ENCODE peak calls at places on chromosomes 2 and 18, in nine cellular contexts. One of them, this sample, is unnamed.
A peak's percentile ranks its signal among the peaks of the same experiment; 100 is the strongest.

GRCh38 chr18:45619062-45619825 is 4.0 kb downstream of the SLC14A2 start:
- DNase-seq in colonic mucosa: peak; percentile 27
- DNase-seq in tibial nerve: peak; percentile 30
- DNase-seq in upper lobe of right lung: no peak
- DNase-seq in lower lobe of right lung: no peak
- DNase-seq in body of pancreas: no peak
- DNase-seq in pancreas: no peak
- DNase-seq in endodermal cell: no peak
- DNase-seq in right lobe of liver: no peak
- DNase-seq in this sample: no peak

GRCh38 chr18:35856178-35856577 is 116.3 kb upstream of the RMP24 start:
- DNase-seq in colonic mucosa: no peak
- DNase-seq in tibial nerve: no peak
- DNase-seq in upper lobe of right lung: no peak
- DNase-seq in lower lobe of right lung: no peak
- DNase-seq in body of pancreas: no peak
- DNase-seq in pancreas: no peak
- DNase-seq in endodermal cell: peak; percentile 11
- DNase-seq in right lobe of liver: no peak
- DNase-seq in this sample: no peak

GRCh38 chr2:186304064-186304463 is 182.0 kb upstream of the ZC3H15 start:
- DNase-seq in colonic mucosa: no peak
- DNase-seq in tibial nerve: no peak
- DNase-seq in upper lobe of right lung: no peak
- DNase-seq in lower lobe of right lung: no peak
- DNase-seq in body of pancreas: no peak
- DNase-seq in pancreas: no peak
- DNase-seq in endodermal cell: no peak
- DNase-seq in right lobe of liver: no peak
- DNase-seq in this sample: no peak

GRCh38 chr18:54950221-54950620 is 9.0 kb downstream of the CCDC68 start:
- DNase-seq in colonic mucosa: no peak
- DNase-seq in tibial nerve: no peak
- DNase-seq in upper lobe of right lung: no peak
- DNase-seq in lower lobe of right lung: no peak
- DNase-seq in body of pancreas: peak; percentile 64
- DNase-seq in pancreas: peak; percentile 48
- DNase-seq in endodermal cell: no peak
- DNase-seq in right lobe of liver: no peak
- DNase-seq in this sample: no peak

GRCh38 chr2:100200985-100201384 is 58.6 kb upstream of the AFF3 start:
- DNase-seq in colonic mucosa: no peak
- DNase-seq in tibial nerve: no peak
- DNase-seq in upper lobe of right lung: no peak
- DNase-seq in lower lobe of right lung: no peak
- DNase-seq in body of pancreas: no peak
- DNase-seq in pancreas: no peak
- DNase-seq in endodermal cell: no peak
- DNase-seq in right lobe of liver: no peak
- DNase-seq in this sample: no peak

GRCh38 chr18:68466714-68467113 is 248.2 kb downstream of the TMX3 start:
- DNase-seq in colonic mucosa: no peak
- DNase-seq in tibial nerve: no peak
- DNase-seq in upper lobe of right lung: no peak
- DNase-seq in lower lobe of right lung: no peak
- DNase-seq in body of pancreas: no peak
- DNase-seq in pancreas: no peak
- DNase-seq in endodermal cell: no peak
- DNase-seq in right lobe of liver: no peak
- DNase-seq in this sample: no peak

GRCh38 chr2:132387126-132387525 is 29.5 kb upstream of the GPR39 start:
- DNase-seq in colonic mucosa: no peak
- DNase-seq in tibial nerve: no peak
- DNase-seq in upper lobe of right lung: no peak
- DNase-seq in lower lobe of right lung: no peak
- DNase-seq in body of pancreas: no peak
- DNase-seq in pancreas: no peak
- DNase-seq in endodermal cell: no peak
- DNase-seq in right lobe of liver: no peak
- DNase-seq in this sample: no peak

GRCh38 chr18:43692291-43692690 is 415.0 kb upstream of the SYT4 start:
- DNase-seq in colonic mucosa: no peak
- DNase-seq in tibial nerve: no peak
- DNase-seq in upper lobe of right lung: no peak
- DNase-seq in lower lobe of right lung: no peak
- DNase-seq in body of pancreas: no peak
- DNase-seq in pancreas: no peak
- DNase-seq in endodermal cell: no peak
- DNase-seq in right lobe of liver: no peak
- DNase-seq in this sample: no peak

GRCh38 chr2:164314148-164314547 is 307.1 kb downstream of the GRB14 start:
- DNase-seq in colonic mucosa: no peak
- DNase-seq in tibial nerve: no peak
- DNase-seq in upper lobe of right lung: no peak
- DNase-seq in lower lobe of right lung: no peak
- DNase-seq in body of pancreas: peak; percentile 11
- DNase-seq in pancreas: no peak
- DNase-seq in endodermal cell: no peak
- DNase-seq in right lobe of liver: no peak
- DNase-seq in this sample: no peak

GRCh38 chr18:3758531-3758930 is 308.6 kb downstream of the TGIF1 start:
- DNase-seq in colonic mucosa: no peak
- DNase-seq in tibial nerve: no peak
- DNase-seq in upper lobe of right lung: no peak
- DNase-seq in lower lobe of right lung: no peak
- DNase-seq in body of pancreas: no peak
- DNase-seq in pancreas: no peak
- DNase-seq in endodermal cell: no peak
- DNase-seq in right lobe of liver: no peak
- DNase-seq in this sample: no peak

GRCh38 chr2:112493048-112493447 is 11.1 kb downstream of the TTL start:
- DNase-seq in colonic mucosa: no peak
- DNase-seq in tibial nerve: no peak
- DNase-seq in upper lobe of right lung: no peak
- DNase-seq in lower lobe of right lung: no peak
- DNase-seq in body of pancreas: no peak
- DNase-seq in pancreas: no peak
- DNase-seq in endodermal cell: no peak
- DNase-seq in right lobe of liver: no peak
- DNase-seq in this sample: no peak

GRCh38 chr2:150994041-150994440 is 267.6 kb downstream of the RBM43 start:
- DNase-seq in colonic mucosa: no peak
- DNase-seq in tibial nerve: no peak
- DNase-seq in upper lobe of right lung: no peak
- DNase-seq in lower lobe of right lung: no peak
- DNase-seq in body of pancreas: no peak
- DNase-seq in pancreas: no peak
- DNase-seq in endodermal cell: no peak
- DNase-seq in right lobe of liver: no peak
- DNase-seq in this sample: no peak

GRCh38 chr18:46939998-46940571 is 22.7 kb downstream of the KATNAL2 start:
- DNase-seq in colonic mucosa: no peak
- DNase-seq in tibial nerve: no peak
- DNase-seq in upper lobe of right lung: no peak
- DNase-seq in lower lobe of right lung: no peak
- DNase-seq in body of pancreas: no peak
- DNase-seq in pancreas: no peak
- DNase-seq in endodermal cell: no peak
- DNase-seq in right lobe of liver: no peak
- DNase-seq in this sample: no peak

GRCh38 chr18:3455938-3456685 is 6.1 kb downstream of the TGIF1 start:
- DNase-seq in colonic mucosa: peak; percentile 57
- DNase-seq in tibial nerve: no peak
- DNase-seq in upper lobe of right lung: no peak
- DNase-seq in lower lobe of right lung: no peak
- DNase-seq in body of pancreas: no peak
- DNase-seq in pancreas: no peak
- DNase-seq in endodermal cell: no peak
- DNase-seq in right lobe of liver: no peak
- DNase-seq in this sample: no peak

GRCh38 chr2:159035790-159036411 is 67.5 kb downstream of the TANC1 start:
- DNase-seq in colonic mucosa: peak; percentile 65
- DNase-seq in tibial nerve: no peak
- DNase-seq in upper lobe of right lung: no peak
- DNase-seq in lower lobe of right lung: no peak
- DNase-seq in body of pancreas: peak; percentile 26
- DNase-seq in pancreas: peak; percentile 23
- DNase-seq in endodermal cell: peak; percentile 90
- DNase-seq in right lobe of liver: no peak
- DNase-seq in this sample: peak; percentile 7

GRCh38 chr18:55321268-55322175 is 266.5 kb downstream of the TCF4 start:
- DNase-seq in colonic mucosa: peak; percentile 81
- DNase-seq in tibial nerve: peak; percentile 77
- DNase-seq in upper lobe of right lung: peak; percentile 92
- DNase-seq in lower lobe of right lung: peak; percentile 91
- DNase-seq in body of pancreas: peak; percentile 77
- DNase-seq in pancreas: peak; percentile 86
- DNase-seq in endodermal cell: peak; percentile 94
- DNase-seq in right lobe of liver: peak; percentile 84
- DNase-seq in this sample: peak; percentile 90

GRCh38 chr2:11891591-11891990 is 145.2 kb downstream of the LPIN1 start:
- DNase-seq in colonic mucosa: no peak
- DNase-seq in tibial nerve: no peak
- DNase-seq in upper lobe of right lung: no peak
- DNase-seq in lower lobe of right lung: no peak
- DNase-seq in body of pancreas: no peak
- DNase-seq in pancreas: no peak
- DNase-seq in endodermal cell: no peak
- DNase-seq in right lobe of liver: no peak
- DNase-seq in this sample: no peak

GRCh38 chr2:14530506-14530905 is 102.0 kb upstream of the LRATD1 start:
- DNase-seq in colonic mucosa: no peak
- DNase-seq in tibial nerve: no peak
- DNase-seq in upper lobe of right lung: no peak
- DNase-seq in lower lobe of right lung: no peak
- DNase-seq in body of pancreas: no peak
- DNase-seq in pancreas: no peak
- DNase-seq in endodermal cell: no peak
- DNase-seq in right lobe of liver: no peak
- DNase-seq in this sample: no peak

GRCh38 chr2:144914622-144915230 is 394.8 kb upstream of the ZEB2 start:
- DNase-seq in colonic mucosa: no peak
- DNase-seq in tibial nerve: no peak
- DNase-seq in upper lobe of right lung: no peak
- DNase-seq in lower lobe of right lung: no peak
- DNase-seq in body of pancreas: no peak
- DNase-seq in pancreas: no peak
- DNase-seq in endodermal cell: no peak
- DNase-seq in right lobe of liver: no peak
- DNase-seq in this sample: no peak

GRCh38 chr2:216492951-216493685 is 5.5 kb upstream of the RPL37A start:
- DNase-seq in colonic mucosa: no peak
- DNase-seq in tibial nerve: no peak
- DNase-seq in upper lobe of right lung: no peak
- DNase-seq in lower lobe of right lung: no peak
- DNase-seq in body of pancreas: no peak
- DNase-seq in pancreas: no peak
- DNase-seq in endodermal cell: no peak
- DNase-seq in right lobe of liver: no peak
- DNase-seq in this sample: no peak

GRCh38 chr2:233385489-233386044 is 31.3 kb downstream of the DGKD start:
- DNase-seq in colonic mucosa: no peak
- DNase-seq in tibial nerve: no peak
- DNase-seq in upper lobe of right lung: no peak
- DNase-seq in lower lobe of right lung: no peak
- DNase-seq in body of pancreas: no peak
- DNase-seq in pancreas: no peak
- DNase-seq in endodermal cell: no peak
- DNase-seq in right lobe of liver: no peak
- DNase-seq in this sample: no peak

GRCh38 chr2:203811491-203812221 is 55.9 kb upstream of the CTLA4 start:
- DNase-seq in colonic mucosa: peak; percentile 95
- DNase-seq in tibial nerve: no peak
- DNase-seq in upper lobe of right lung: peak; percentile 88
- DNase-seq in lower lobe of right lung: peak; percentile 89
- DNase-seq in body of pancreas: peak; percentile 64
- DNase-seq in pancreas: peak; percentile 76
- DNase-seq in endodermal cell: no peak
- DNase-seq in right lobe of liver: peak; percentile 79
- DNase-seq in this sample: no peak

GRCh38 chr2:133713049-133713580 is 144.9 kb upstream of the NCKAP5 start:
- DNase-seq in colonic mucosa: no peak
- DNase-seq in tibial nerve: no peak
- DNase-seq in upper lobe of right lung: no peak
- DNase-seq in lower lobe of right lung: no peak
- DNase-seq in body of pancreas: no peak
- DNase-seq in pancreas: no peak
- DNase-seq in endodermal cell: no peak
- DNase-seq in right lobe of liver: no peak
- DNase-seq in this sample: peak; percentile 10
- H3K9me3 ChIP-seq in colonic mucosa: no peaks in the 10 kb centered on the region
- H3K9me3 ChIP-seq in tibial nerve: no peaks in the 10 kb centered on the region
- H3K9me3 ChIP-seq in upper lobe of right lung: no peaks in the 10 kb centered on the region
- H3K9me3 ChIP-seq in lower lobe of right lung: no peaks in the 10 kb centered on the region
- H3K9me3 ChIP-seq in body of pancreas: no peaks in the 10 kb centered on the region
- H3K9me3 ChIP-seq in pancreas: no peaks in the 10 kb centered on the region
- H3K9me3 ChIP-seq in endodermal cell: peaks cover 10% of the 10 kb centered on the region
- H3K9me3 ChIP-seq in right lobe of liver: no peaks in the 10 kb centered on the region
- H3K9me3 ChIP-seq in this sample: peaks cover 2% of the 10 kb centered on the region

GRCh38 chr2:217905906-217906305 is 96.9 kb downstream of the TNS1 start:
- DNase-seq in colonic mucosa: no peak
- DNase-seq in tibial nerve: no peak
- DNase-seq in upper lobe of right lung: no peak
- DNase-seq in lower lobe of right lung: no peak
- DNase-seq in body of pancreas: no peak
- DNase-seq in pancreas: no peak
- DNase-seq in endodermal cell: no peak
- DNase-seq in right lobe of liver: no peak
- DNase-seq in this sample: no peak
- H3K4me1 ChIP-seq in colonic mucosa: no peaks in the 10 kb centered on the region
- H3K4me1 ChIP-seq in tibial nerve: peaks cover 92% of the 10 kb centered on the region
- H3K4me1 ChIP-seq in upper lobe of right lung: peaks cover 93% of the 10 kb centered on the region
- H3K4me1 ChIP-seq in lower lobe of right lung: peaks cover 98% of the 10 kb centered on the region
- H3K4me1 ChIP-seq in body of pancreas: peaks cover 91% of the 10 kb centered on the region
- H3K4me1 ChIP-seq in pancreas: peaks cover 59% of the 10 kb centered on the region
- H3K4me1 ChIP-seq in endodermal cell: peaks cover 3% of the 10 kb centered on the region
- H3K4me1 ChIP-seq in right lobe of liver: peaks cover 79% of the 10 kb centered on the region
- H3K4me1 ChIP-seq in this sample: peaks cover 10% of the 10 kb centered on the region

GRCh38 chr18:60888225-60888624 is 445.0 kb upstream of the CDH20 start:
- DNase-seq in colonic mucosa: no peak
- DNase-seq in tibial nerve: no peak
- DNase-seq in upper lobe of right lung: no peak
- DNase-seq in lower lobe of right lung: no peak
- DNase-seq in body of pancreas: no peak
- DNase-seq in pancreas: no peak
- DNase-seq in endodermal cell: no peak
- DNase-seq in right lobe of liver: no peak
- DNase-seq in this sample: no peak
- H3K9me3 ChIP-seq in colonic mucosa: no peaks in the 10 kb centered on the region
- H3K9me3 ChIP-seq in tibial nerve: no peaks in the 10 kb centered on the region
- H3K9me3 ChIP-seq in upper lobe of right lung: no peaks in the 10 kb centered on the region
- H3K9me3 ChIP-seq in lower lobe of right lung: no peaks in the 10 kb centered on the region
- H3K9me3 ChIP-seq in body of pancreas: no peaks in the 10 kb centered on the region
- H3K9me3 ChIP-seq in pancreas: no peaks in the 10 kb centered on the region
- H3K9me3 ChIP-seq in endodermal cell: no peaks in the 10 kb centered on the region
- H3K9me3 ChIP-seq in right lobe of liver: no peaks in the 10 kb centered on the region
- H3K9me3 ChIP-seq in this sample: no peaks in the 10 kb centered on the region

DNA sequence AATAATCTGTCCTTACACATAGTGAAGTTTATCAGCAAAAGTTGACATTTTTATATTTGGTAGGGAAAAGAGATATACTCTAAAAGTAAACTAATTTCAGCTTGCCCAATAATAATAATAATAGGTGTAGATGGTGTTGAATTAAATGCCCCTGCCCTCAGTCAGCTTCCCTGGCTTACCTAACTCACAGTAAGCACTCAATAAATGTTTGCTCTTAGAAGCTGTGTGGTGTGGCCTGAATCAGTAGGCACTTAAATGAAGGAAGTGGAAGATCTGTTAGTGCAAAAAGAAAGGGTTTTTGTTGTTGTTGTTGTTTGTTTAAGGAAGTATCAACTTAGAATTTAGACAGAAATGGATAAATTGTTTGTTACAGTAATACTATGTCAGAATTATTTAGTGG is 36.2 kb downstream of the EML4 start:
- DNase-seq in colonic mucosa: no peak
- DNase-seq in tibial nerve: no peak
- DNase-seq in upper lobe of right lung: no peak
- DNase-seq in lower lobe of right lung: no peak
- DNase-seq in body of pancreas: no peak
- DNase-seq in pancreas: no peak
- DNase-seq in endodermal cell: no peak
- DNase-seq in right lobe of liver: no peak
- DNase-seq in this sample: no peak
- H3K4me1 ChIP-seq in colonic mucosa: no peaks in the 10 kb centered on the region
- H3K4me1 ChIP-seq in tibial nerve: peaks cover 18% of the 10 kb centered on the region
- H3K4me1 ChIP-seq in upper lobe of right lung: peaks cover 9% of the 10 kb centered on the region
- H3K4me1 ChIP-seq in lower lobe of right lung: peaks cover 13% of the 10 kb centered on the region
- H3K4me1 ChIP-seq in body of pancreas: peaks cover 19% of the 10 kb centered on the region
- H3K4me1 ChIP-seq in pancreas: no peaks in the 10 kb centered on the region
- H3K4me1 ChIP-seq in endodermal cell: no peaks in the 10 kb centered on the region
- H3K4me1 ChIP-seq in right lobe of liver: peaks cover 11% of the 10 kb centered on the region
- H3K4me1 ChIP-seq in this sample: peaks cover 4% of the 10 kb centered on the region

This sample was measured in BE2C.